ENCODE peak calls at places on chromosome 9, in four cellular contexts. O, G, H and A are unnamed samples.

GRCh38 chr9:136105398-136106135 is 10.5 kb upstream of the NACC2 start:
- DNase-seq in O (no peak), G (no peak), H (peak), A (no peak)

GRCh38 chr9:4962085-4962484 is 23.0 kb upstream of the JAK2 start:
- DNase-seq in O (no peak), G (no peak), H (peak), A (no peak)

GRCh38 chr9:12730952-12731351 is 37.8 kb downstream of the TYRP1 start:
- DNase-seq in O (no peak), G (no peak), H (no peak), A (no peak)

GRCh38 chr9:116073826-116074225 is 79.8 kb upstream of the PAPPA start:
- DNase-seq in O (no peak), G (peak), H (peak), A (no peak)

GRCh38 chr9:137836831-137837241 is 40.7 kb upstream of the CACNA1B start:
- DNase-seq in O (no peak), G (no peak), H (no peak), A (no peak)

GRCh38 chr9:112069318-112070169 is 105.6 kb downstream of the SUSD1 start:
- DNase-seq in O (no peak), G (no peak), H (peak), A (no peak)

GRCh38 chr9:96649620-96650323 is 5.3 kb downstream of the PRXL2C start:
- DNase-seq in O (no peak), G (no peak), H (no peak), A (no peak)

GRCh38 chr9:32378496-32378895 is 5.9 kb upstream of the ACO1 start:
- DNase-seq in O (no peak), G (no peak), H (peak), A (peak)

GRCh38 chr9:112332977-112333638 is at the start of gene PTBP3:
- DNase-seq in O (peak), G (peak), H (peak), A (peak)

GRCh38 chr9:113597390-113598241 is 134.1 kb downstream of the RGS3 start:
- DNase-seq in O (no peak), G (no peak), H (no peak), A (no peak)

GRCh38 chr9:14136047-14136446 is 177.9 kb downstream of the NFIB start:
- DNase-seq in O (no peak), G (no peak), H (no peak), A (no peak)

GRCh38 chr9:6355728-6356127 is 27.6 kb downstream of the TPD52L3 start:
- DNase-seq in O (no peak), G (no peak), H (peak), A (peak)

DNA sequence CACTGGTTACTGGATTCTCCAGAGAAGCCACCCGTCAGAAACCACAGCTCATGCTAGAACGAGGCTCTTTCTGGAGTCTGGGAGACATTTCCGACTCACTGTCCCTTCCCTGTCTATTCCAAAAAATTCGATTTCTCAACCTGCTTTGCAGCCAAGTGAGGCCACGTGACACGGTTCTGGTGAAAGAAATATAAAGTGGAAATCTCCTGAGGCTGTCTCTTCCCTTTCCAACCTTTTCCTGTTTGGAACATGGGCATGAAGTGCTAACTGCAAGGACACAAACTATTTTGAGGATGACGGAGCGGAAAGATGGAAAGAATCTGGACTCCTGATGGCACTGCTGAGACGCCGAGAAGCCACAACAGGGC is 6.1 kb upstream of the PTGS1 start:
- DNase-seq in O (no peak), G (peak), H (peak), A (no peak)
- TF ChIP-seq CTCF in O (no peak), G (no peak), H (no peak), A (no peak)

DNA sequence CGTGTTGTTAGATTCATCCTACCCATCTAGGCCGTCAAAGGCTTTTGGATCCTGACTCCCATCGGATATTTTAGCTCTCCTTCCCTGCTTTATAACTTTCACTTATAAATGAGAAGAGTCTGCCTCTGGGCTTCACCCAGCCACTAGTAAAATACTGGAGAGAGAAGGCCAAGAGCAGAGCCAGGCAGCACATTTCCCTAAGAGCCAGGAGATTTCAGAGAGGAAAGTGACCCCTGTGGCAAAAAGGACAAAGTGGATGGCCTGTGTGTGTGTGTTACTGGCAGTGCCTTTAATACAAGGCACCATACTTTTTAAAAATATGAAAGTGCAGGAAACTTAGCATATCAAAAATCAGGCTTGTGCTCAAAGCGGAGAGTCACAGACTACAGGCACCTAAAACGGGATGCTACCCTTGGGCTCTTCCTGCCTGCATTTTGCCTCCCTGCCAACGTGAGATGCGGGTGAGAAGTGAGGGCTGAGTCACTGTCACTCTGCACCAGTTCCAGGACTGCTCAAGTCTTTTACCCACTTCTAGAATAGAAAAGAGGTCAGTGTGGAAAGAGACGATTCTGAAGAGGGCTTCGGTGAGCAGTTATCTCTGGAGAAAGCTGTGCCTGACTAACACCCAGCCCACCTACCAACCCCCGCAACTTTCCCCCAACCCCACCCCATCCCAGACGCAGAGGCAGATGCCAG is 15.9 kb downstream of the NFIL3 start:
- DNase-seq in O (no peak), G (no peak), H (no peak), A (no peak)
- H3K4me3 ChIP-seq in O (no peak), G (no peak), H (no peak), A (no peak)

GRCh38 chr9:34190996-34191892 is 12.4 kb downstream of the UBAP1 start:
- DNase-seq in O (no peak), G (no peak), H (peak), A (no peak)
- TF ChIP-seq CTCF in O (no peak), G (peak), H (peak), A (no peak)

DNA sequence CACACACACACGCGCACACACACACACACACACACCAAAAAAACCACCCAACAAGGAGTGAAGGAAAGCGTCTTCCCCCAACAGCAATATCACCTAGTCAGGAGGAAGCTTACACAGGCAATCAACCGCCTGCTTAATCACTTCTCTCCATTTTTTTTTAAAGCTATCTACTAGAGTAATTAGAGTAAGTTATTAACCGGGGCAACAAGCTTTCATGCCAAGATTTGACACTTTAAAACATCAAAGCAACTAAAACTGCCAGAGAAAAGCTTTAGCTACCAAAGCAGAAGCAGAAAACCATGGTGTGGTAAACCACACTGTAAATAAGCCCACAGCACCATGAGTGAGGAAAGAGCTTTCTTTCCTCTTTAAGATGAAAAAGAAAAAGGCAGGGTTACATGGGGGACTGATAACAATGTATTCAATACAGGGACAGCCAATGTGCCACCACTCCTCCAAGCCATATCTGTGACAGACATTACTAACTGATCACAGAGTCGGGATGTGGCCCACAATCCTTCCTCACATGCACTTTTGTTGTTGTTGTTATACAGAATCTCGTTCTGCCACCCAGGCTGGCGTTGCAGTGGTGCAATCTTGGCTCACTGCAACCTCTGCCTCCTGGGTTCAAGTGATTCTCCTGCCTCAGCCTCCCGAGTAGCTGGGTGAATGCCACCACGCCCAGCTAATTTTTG is 282.1 kb downstream of the CRB2 start:
- DNase-seq in O (no peak), G (no peak), H (no peak), A (peak)
- H3K4me3 ChIP-seq in O (peak), G (peak), H (no peak), A (no peak)

GRCh38 chr9:128258326-128258725 is 17.5 kb downstream of the GOLGA2 start:
- DNase-seq in O (no peak), G (no peak), H (no peak), A (no peak)

GRCh38 chr9:128257907-128258306 is 17.9 kb downstream of the GOLGA2 start:
- DNase-seq in O (no peak), G (no peak), H (no peak), A (no peak)

GRCh38 chr9:128260340-128260739 is 15.5 kb downstream of the GOLGA2 start:
- DNase-seq in O (no peak), G (no peak), H (no peak), A (no peak)

GRCh38 chr9:128257086-128257825 is 18.6 kb downstream of the GOLGA2 start:
- DNase-seq in O (no peak), G (no peak), H (no peak), A (no peak)

DNA sequence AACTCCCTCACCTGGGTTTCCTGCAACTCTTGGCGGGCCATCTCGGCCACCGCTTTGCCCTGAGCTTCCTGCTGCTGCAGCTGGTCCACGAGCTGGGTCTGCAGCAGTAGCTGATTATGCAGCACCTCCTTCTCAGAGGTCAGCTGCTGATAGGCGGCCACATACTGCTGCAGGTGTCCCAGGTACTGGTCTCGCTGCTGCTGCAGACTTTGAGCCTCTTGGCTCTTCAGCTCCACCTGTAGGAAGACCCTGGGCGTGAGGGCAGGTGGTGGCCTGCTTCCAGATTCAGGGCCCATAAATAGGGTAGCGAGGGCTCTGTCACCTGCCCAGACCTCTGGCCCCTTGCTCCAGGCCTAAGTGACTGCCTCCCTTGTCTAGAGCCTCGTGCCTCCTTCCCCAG is 16.7 kb downstream of the GOLGA2 start:
- DNase-seq in O (no peak), G (no peak), H (no peak), A (no peak)
- TF ChIP-seq CTCF in O (no peak), G (no peak), H (no peak), A (no peak)